ENCODE peak calls at places on chromosomes 7 and 10, in six cellular contexts. O, G, T, J, F and R are unnamed samples.

GRCh38 chr7:39950473-39951155 is 558 bp downstream of the CDK13 start:
- DNase-seq in F (no peak), G (peak; percentile 27), J (peak; percentile 49), T (no peak), O (peak; percentile 40), R (peak; percentile 40)

GRCh38 chr7:158782638-158783490 is 46.4 kb downstream of the ESYT2 start:
- DNase-seq in F (no peak), O (no peak), J (peak; percentile 72), G (peak; percentile 61), T (no peak), R (peak; percentile 12)

GRCh38 chr10:27890971-27891370 is 107.9 kb downstream of the ODAD2 start:
- DNase-seq in F (no peak), O (no peak), J (no peak), T (no peak), G (no peak), R (no peak)

GRCh38 chr7:37208528-37208927 is 240.1 kb downstream of the ELMO1 start:
- DNase-seq in J (peak; percentile 82), G (peak; percentile 38), F (no peak), O (peak; percentile 17), T (peak; percentile 44), R (peak; percentile 62)

GRCh38 chr10:33139191-33139646 is 181.2 kb upstream of the ITGB1 start:
- DNase-seq in G (no peak), O (no peak), F (no peak), T (no peak), J (no peak), R (no peak)

GRCh38 chr7:113799896-113800295 is 118.9 kb downstream of the PPP1R3A start:
- DNase-seq in J (no peak), F (no peak), G (no peak), T (no peak), O (no peak), R (no peak)

GRCh38 chr10:123136221-123136805 is 543 bp downstream of the HMX3 start:
- DNase-seq in F (no peak), T (no peak), O (no peak), J (no peak), G (no peak), R (no peak)

GRCh38 chr7:152424348-152425108 is 11.3 kb downstream of the KMT2C start:
- DNase-seq in J (peak; percentile 57), G (no peak), O (no peak), F (no peak), T (no peak), R (peak; percentile 57)

GRCh38 chr7:81267508-81267907 is 348.7 kb upstream of the SEMA3C start:
- DNase-seq in O (no peak), T (no peak), F (no peak), G (peak; percentile 73), J (no peak), R (peak; percentile 43)

GRCh38 chr7:87886875-87887274 is 10.6 kb downstream of the DBF4 start:
- DNase-seq in O (no peak), J (peak; percentile 59), T (no peak), G (no peak), F (no peak), R (peak; percentile 56)

GRCh38 chr7:41633690-41634089 is 69.2 kb downstream of the INHBA start:
- DNase-seq in G (no peak), O (no peak), F (no peak), J (no peak), T (no peak), R (no peak)

GRCh38 chr7:41630741-41631140 is 72.1 kb downstream of the INHBA start:
- DNase-seq in O (no peak), T (no peak), J (no peak), F (no peak), G (no peak), R (no peak)

GRCh38 chr7:41628926-41629325 is 74.0 kb downstream of the INHBA start:
- DNase-seq in F (no peak), O (no peak), J (no peak), T (no peak), G (peak; percentile 9), R (peak; percentile 66)

GRCh38 chr7:41627921-41628320 is 75.0 kb downstream of the INHBA start:
- DNase-seq in J (no peak), O (no peak), T (no peak), F (peak; percentile 17), G (no peak), R (no peak)

GRCh38 chr7:41629711-41630111 is 73.2 kb downstream of the INHBA start:
- DNase-seq in O (no peak), T (no peak), J (no peak), F (no peak), G (no peak), R (peak; percentile 44)
- H3K14ac ChIP-seq in O (no peak overlapping the region), T (no peak overlapping the region), J (no peak overlapping the region), F (no peak overlapping the region), G (no peak overlapping the region), R (no peak overlapping the region)

DNA sequence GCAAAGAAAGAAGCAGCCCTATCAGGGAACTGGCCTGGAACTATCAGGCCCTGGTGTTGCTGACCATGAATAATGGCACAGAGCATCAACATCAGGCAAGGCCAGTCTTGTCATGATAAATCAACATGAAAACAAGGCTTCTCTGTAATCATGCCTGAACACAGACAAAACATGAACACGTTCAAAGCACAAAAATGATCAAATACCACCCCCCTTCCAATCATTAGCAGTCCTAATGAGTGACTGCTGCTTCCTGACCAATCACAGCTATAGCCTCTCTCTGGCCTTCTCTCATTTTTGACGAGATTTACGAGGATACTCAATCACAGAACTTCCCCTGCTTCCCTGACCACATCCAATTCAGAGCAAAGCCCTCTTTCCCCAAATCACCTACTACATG is 2.2 kb downstream of the GSDME start:
- DNase-seq in F (no peak), G (no peak), T (no peak), O (no peak), J (no peak), R (no peak)
- H3K14ac ChIP-seq in F (no peak overlapping the region), G (no peak overlapping the region), T (no peak overlapping the region), O (no peak overlapping the region), J (no peak overlapping the region), R (peak overlapping the region; percentile 36)

GRCh38 chr10:19480296-19480695 is 335.9 kb upstream of the PLXDC2 start:
- DNase-seq in F (no peak), O (no peak), J (no peak), G (no peak), T (no peak), R (peak; percentile 6)

DNA sequence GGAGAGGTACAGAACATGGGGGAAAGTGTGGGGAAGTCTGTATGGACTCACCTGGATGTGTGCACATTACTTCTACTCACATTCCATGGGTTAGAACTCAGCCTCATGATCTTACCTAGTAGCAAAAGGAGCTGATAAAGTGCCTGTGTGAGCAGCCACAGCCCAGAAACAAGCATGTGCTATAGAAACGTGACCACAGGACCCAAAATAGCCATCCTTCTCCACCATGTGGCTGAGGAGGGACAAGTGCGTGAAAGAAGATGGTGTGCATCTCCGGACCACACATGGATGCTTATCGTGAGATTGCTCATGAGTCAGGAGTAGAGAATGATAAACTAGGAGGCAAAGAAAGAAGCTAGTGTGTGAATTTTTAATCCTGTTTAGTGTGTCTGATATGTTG is 336.4 kb upstream of the PLXDC2 start:
- DNase-seq in F (no peak), O (no peak), J (no peak), G (no peak), T (no peak), R (no peak)
- H3K14ac ChIP-seq in F (no peak overlapping the region), O (no peak overlapping the region), J (no peak overlapping the region), G (no peak overlapping the region), T (no peak overlapping the region), R (no peak overlapping the region)

GRCh38 chr7:2436341-2437104 is 33.1 kb downstream of the CHST12 start:
- DNase-seq in J (no peak), G (no peak), F (no peak), T (no peak), O (no peak), R (no peak)

GRCh38 chr7:2432910-2433712 is 29.7 kb downstream of the CHST12 start:
- DNase-seq in J (no peak), O (no peak), G (no peak), F (no peak), T (no peak), R (no peak)

GRCh38 chr7:2437136-2437535 is 33.7 kb downstream of the CHST12 start:
- DNase-seq in F (no peak), G (no peak), J (no peak), T (no peak), O (no peak), R (no peak)

GRCh38 chr7:2431260-2431867 is 28.0 kb downstream of the CHST12 start:
- DNase-seq in G (no peak), O (no peak), F (peak; percentile 51), J (no peak), T (peak; percentile 75), R (no peak)

GRCh38 chr7:2433713-2434550 is 30.5 kb downstream of the CHST12 start:
- DNase-seq in O (no peak), T (no peak), F (no peak), G (peak; percentile 89), J (no peak), R (no peak)
- H3K14ac ChIP-seq in O (no peak overlapping the region), T (no peak overlapping the region), F (no peak overlapping the region), G (no peak overlapping the region), J (no peak overlapping the region), R (no peak overlapping the region)